ENCODE peak calls at places on chromosomes 16 and 17, in eight cellular contexts. O is CD8-positive, alpha-beta T cell; P is endothelial cell of umbilical vein; E is MM.1S; H is CD4-positive, alpha-beta memory T cell; W is right cardiac atrium; D is thoracic aorta; T is PC-3. L is an unnamed sample.
A peak's percentile ranks its signal among the peaks of the same experiment; 100 is the strongest.

GRCh38 chr16:17026600-17027242 is 444.0 kb downstream of the XYLT1 start:
- DNase-seq in O (peak; percentile 30), P (no peak), E (peak; percentile 84), H (peak; percentile 23), W (no peak), D (no peak), T (no peak), L (no peak)

GRCh38 chr17:57948555-57949420 is 6.4 kb downstream of the CUEDC1 start:
- DNase-seq in O (no peak), P (peak; percentile 43), E (peak; percentile 59), H (no peak), W (peak; percentile 74), D (no peak), T (peak; percentile 99), L (no peak)

GRCh38 chr17:58666858-58667267 is 25.0 kb downstream of the TEX14 start:
- DNase-seq in O (peak; percentile 35), P (peak; percentile 76), E (no peak), H (peak; percentile 38), W (peak; percentile 92), D (peak; percentile 16), T (peak; percentile 92), L (peak; percentile 14)

GRCh38 chr16:68265078-68265925 is 976 bp downstream of the SLC7A6 start:
- DNase-seq in O (peak; percentile 61), P (peak; percentile 60), E (peak; percentile 39), H (peak; percentile 43), W (peak; percentile 80), D (no peak), T (peak; percentile 80), L (peak; percentile 8)

GRCh38 chr16:21989141-21989540 is 11.8 kb downstream of the PDZD9 start:
- DNase-seq in O (no peak), P (no peak), E (no peak), H (no peak), W (no peak), D (no peak), T (no peak), L (no peak)

GRCh38 chr17:35901776-35902175 is 21.6 kb upstream of the CCL5 start:
- DNase-seq in O (no peak), P (no peak), E (no peak), H (no peak), W (no peak), D (no peak), T (no peak), L (no peak)

GRCh38 chr16:89924298-89924924 is 1.3 kb downstream of the TUBB3 start:
- DNase-seq in O (peak; percentile 47), P (peak; percentile 16), E (no peak), H (peak; percentile 44), W (no peak), D (no peak), T (no peak), L (no peak)

GRCh38 chr17:36469733-36470132 is 16.7 kb upstream of the ZNHIT3 start:
- DNase-seq in O (no peak), P (no peak), E (no peak), H (no peak), W (no peak), D (no peak), T (no peak), L (no peak)

GRCh38 chr17:56751145-56751743 is 82.5 kb downstream of the C17orf67 start:
- DNase-seq in O (no peak), P (peak; percentile 46), E (no peak), H (no peak), W (peak; percentile 55), D (no peak), T (peak; percentile 5), L (no peak)

GRCh38 chr16:212999-213398 is 16.2 kb downstream of the LUC7L start:
- DNase-seq in O (no peak), P (no peak), E (no peak), H (no peak), W (no peak), D (no peak), T (no peak), L (no peak)

GRCh38 chr16:73058616-73059409 is 10.9 kb upstream of the ZFHX3 start:
- DNase-seq in O (no peak), P (peak; percentile 61), E (peak; percentile 15), H (no peak), W (peak; percentile 79), D (no peak), T (peak; percentile 37), L (no peak)

GRCh38 chr16:15607700-15608396 is 35.1 kb downstream of the MARF1 start:
- DNase-seq in O (no peak), P (no peak), E (no peak), H (no peak), W (peak; percentile 80), D (no peak), T (no peak), L (no peak)

GRCh38 chr16:2675714-2676113 is 6.6 kb upstream of the KCTD5 start:
- DNase-seq in O (no peak), P (no peak), E (no peak), H (no peak), W (peak; percentile 32), D (no peak), T (peak; percentile 50), L (no peak)

DNA sequence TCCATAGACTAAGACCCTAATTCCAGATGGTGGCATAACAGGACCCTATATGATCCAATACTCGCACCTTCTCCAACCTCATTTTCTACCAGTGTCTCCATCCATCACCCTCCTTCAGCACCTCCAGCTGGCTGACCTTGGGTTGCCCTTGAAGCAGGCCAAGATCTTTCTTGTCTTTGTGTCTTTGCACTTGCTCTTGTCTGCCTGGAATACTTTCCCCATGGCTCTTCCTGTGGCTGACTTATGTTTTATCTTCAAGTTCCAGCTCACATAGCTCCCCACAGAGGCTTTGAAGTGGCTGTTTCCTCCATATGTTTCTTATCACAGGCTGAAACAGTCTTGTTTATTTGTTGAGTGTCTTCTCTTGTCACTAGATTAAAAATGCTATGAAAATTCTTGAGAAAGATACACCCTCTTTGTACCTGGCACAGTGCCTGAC is 29.6 kb upstream of the MMD start:
- DNase-seq in O (no peak), P (peak; percentile 53), E (no peak), H (no peak), W (no peak), D (no peak), T (peak; percentile 34), L (no peak)
- H3K27ac ChIP-seq in O (no peak overlapping the region), P (no peak overlapping the region), E (no peak overlapping the region), H (no peak overlapping the region), W (no peak overlapping the region), D (no peak overlapping the region), T (no peak overlapping the region), L (no peak overlapping the region)

GRCh38 chr17:27239046-27239445 is 54.9 kb upstream of the WSB1 start:
- DNase-seq in O (no peak), P (no peak), E (no peak), H (no peak), W (no peak), D (no peak), T (no peak), L (no peak)

GRCh38 chr17:27240086-27240801 is 53.7 kb upstream of the WSB1 start:
- DNase-seq in O (no peak), P (no peak), E (no peak), H (no peak), W (peak; percentile 49), D (no peak), T (no peak), L (no peak)

GRCh38 chr17:27237890-27238289 is 56.0 kb upstream of the WSB1 start:
- DNase-seq in O (no peak), P (no peak), E (no peak), H (no peak), W (no peak), D (no peak), T (no peak), L (no peak)

GRCh38 chr17:27240802-27241155 is 53.1 kb upstream of the WSB1 start:
- DNase-seq in O (no peak), P (no peak), E (no peak), H (no peak), W (no peak), D (no peak), T (peak; percentile 56), L (no peak)

GRCh38 chr17:27239584-27239983 is 54.3 kb upstream of the WSB1 start:
- DNase-seq in O (no peak), P (no peak), E (no peak), H (no peak), W (no peak), D (no peak), T (no peak), L (no peak)
- H3K27ac ChIP-seq in O (no peak overlapping the region), P (no peak overlapping the region), E (no peak overlapping the region), H (no peak overlapping the region), W (no peak overlapping the region), D (no peak overlapping the region), T (no peak overlapping the region), L (no peak overlapping the region)

GRCh38 chr17:77206125-77206523 is 65.4 kb downstream of the SEC14L1 start:
- DNase-seq in O (no peak), P (no peak), E (no peak), H (no peak), W (no peak), D (no peak), T (no peak), L (no peak)

GRCh38 chr17:77204531-77204930 is 63.8 kb downstream of the SEC14L1 start:
- DNase-seq in O (no peak), P (no peak), E (no peak), H (no peak), W (no peak), D (no peak), T (no peak), L (no peak)

GRCh38 chr17:77206557-77206956 is 65.8 kb downstream of the SEC14L1 start:
- DNase-seq in O (no peak), P (peak; percentile 85), E (no peak), H (no peak), W (no peak), D (no peak), T (no peak), L (no peak)

GRCh38 chr17:77203846-77204245 is 63.1 kb downstream of the SEC14L1 start:
- DNase-seq in O (no peak), P (no peak), E (no peak), H (no peak), W (no peak), D (no peak), T (no peak), L (no peak)

DNA sequence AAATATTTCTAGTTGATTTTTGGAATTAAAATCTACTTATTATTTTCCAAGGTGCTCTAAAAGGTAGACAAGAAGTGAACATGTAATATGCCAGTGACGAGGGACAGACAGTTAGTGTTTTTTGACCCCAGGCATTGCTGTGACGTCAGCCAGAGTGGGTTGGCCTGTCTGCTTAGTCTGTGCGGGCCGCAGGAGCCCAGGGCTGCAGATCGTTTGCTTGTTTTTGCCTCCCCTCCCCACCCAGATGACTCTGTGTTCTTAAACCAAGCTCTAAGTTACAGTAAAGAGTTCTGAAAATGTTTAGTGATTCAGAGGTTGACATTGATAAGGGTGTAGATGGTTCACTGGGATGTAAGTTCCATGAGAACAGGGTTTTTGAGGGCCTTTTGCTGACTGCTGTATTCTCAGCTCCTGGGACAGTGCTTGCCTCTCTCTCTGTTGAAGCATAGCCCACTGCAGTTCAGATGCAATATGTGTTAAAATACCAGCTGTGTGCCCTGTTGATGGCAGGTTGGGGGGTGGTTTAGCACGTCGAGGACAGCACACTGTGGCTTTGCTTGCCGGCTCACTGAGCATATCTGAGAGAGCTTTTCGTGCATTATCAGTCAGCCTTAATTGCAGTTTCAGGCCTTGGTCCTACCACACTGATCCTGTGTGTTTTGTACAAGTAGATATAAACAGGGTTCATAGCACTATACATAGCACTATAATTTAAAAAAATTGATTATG is 64.8 kb downstream of the SEC14L1 start:
- DNase-seq in O (no peak), P (no peak), E (no peak), H (no peak), W (no peak), D (no peak), T (no peak), L (no peak)
- H3K27ac ChIP-seq in O (no peak overlapping the region), P (peak overlapping the region; percentile 91), E (peak overlapping the region; percentile 2), H (no peak overlapping the region), W (peak overlapping the region; percentile 15), D (no peak overlapping the region), T (no peak overlapping the region), L (no peak overlapping the region)

GRCh38 chr17:64232466-64233262 is 30.4 kb downstream of the TEX2 start:
- DNase-seq in O (no peak), P (no peak), E (no peak), H (no peak), W (no peak), D (no peak), T (no peak), L (no peak)
- H3K27ac ChIP-seq in O (no peak overlapping the region), P (no peak overlapping the region), E (no peak overlapping the region), H (no peak overlapping the region), W (no peak overlapping the region), D (no peak overlapping the region), T (no peak overlapping the region), L (no peak overlapping the region)